ENCODE peak calls at places on chromosomes 7 and 10, in nine cellular contexts. D is left ventricle myocardium inferior, C is BJ, S is GM12892, Q is mesendoderm, R is foreskin fibroblast, Z is Ammon's horn, T is NCI-H2171 treated with DMSO at 0.1 percent for 48 hours, H is iPS-NIHi11. U is an unnamed sample.

GRCh38 chr7:4634166-4634565 is 47.9 kb upstream of the FOXK1 start:
- DNase-seq in R (no peak), T (no peak), H (no peak), Z (no peak), C (no peak), Q (no peak), D (no peak), S (no peak), U (no peak)

GRCh38 chr10:91465261-91465660 is 55.1 kb downstream of the HECTD2 start:
- DNase-seq in C (no peak), D (no peak), S (no peak), Z (no peak), H (no peak), Q (no peak), T (no peak), R (no peak), U (no peak)

GRCh38 chr10:128083191-128083895 is 42.9 kb downstream of the MKI67 start:
- DNase-seq in R (no peak), Z (no peak), Q (no peak), H (no peak), D (no peak), C (no peak), T (no peak), S (no peak), U (no peak)

GRCh38 chr10:112395809-112396530 is 22.1 kb downstream of the ACSL5 start:
- DNase-seq in H (no peak), S (no peak), T (no peak), C (no peak), Z (no peak), D (no peak), Q (no peak), R (no peak), U (no peak)

GRCh38 chr10:28948045-28948444 is 270.7 kb downstream of the BAMBI start:
- DNase-seq in Z (no peak), H (no peak), Q (no peak), S (no peak), R (no peak), C (no peak), D (no peak), T (no peak), U (no peak)

GRCh38 chr7:98619450-98620321 is 2.6 kb downstream of the NPTX2 start:
- DNase-seq in T (no peak), Z (peak), D (peak), S (no peak), R (peak), Q (peak), C (no peak), H (peak), U (no peak)

GRCh38 chr7:140010194-140010895 is 52.4 kb downstream of the PARP12 start:
- DNase-seq in R (no peak), T (no peak), Z (no peak), H (no peak), S (no peak), Q (peak), C (no peak), D (no peak), U (no peak)

GRCh38 chr10:125073996-125074395 is 86.4 kb downstream of the CTBP2 start:
- DNase-seq in R (no peak), T (no peak), C (no peak), D (no peak), Z (no peak), H (no peak), Q (no peak), S (no peak), U (no peak)

U was measured in NCI-H1048.